ENCODE peak calls at places on chromosomes 1 and 21, in eight cellular contexts. One of them, this sample, is unnamed.

GRCh38 chr1:28516518-28516956 is 10.7 kb downstream of the RCC1 start:
- DNase-seq in GM13976: no peak
- DNase-seq in colonic mucosa: no peak
- DNase-seq in A549: no peak
- DNase-seq in HFF-Myc: no peak
- DNase-seq in AG09309: no peak
- DNase-seq in heart left ventricle: no peak
- DNase-seq in esophagus muscularis mucosa: no peak
- DNase-seq in this sample: no peak

GRCh38 chr21:45535341-45536081 is 6.7 kb downstream of the SLC19A1 start:
- DNase-seq in colonic mucosa: no peak
- DNase-seq in HFF-Myc: no peak
- DNase-seq in A549: no peak
- DNase-seq in heart left ventricle: peak; percentile 41
- DNase-seq in esophagus muscularis mucosa: no peak
- DNase-seq in AG09309: no peak
- DNase-seq in GM13976: no peak
- DNase-seq in this sample: no peak

GRCh38 chr21:46622226-46622625 is 13.2 kb upstream of the PRMT2 start:
- DNase-seq in A549: no peak
- DNase-seq in HFF-Myc: no peak
- DNase-seq in GM13976: no peak
- DNase-seq in heart left ventricle: peak; percentile 62
- DNase-seq in colonic mucosa: no peak
- DNase-seq in AG09309: no peak
- DNase-seq in esophagus muscularis mucosa: no peak
- DNase-seq in this sample: no peak

GRCh38 chr1:30284728-30285460 is 438.5 kb downstream of the MATN1 start:
- DNase-seq in A549: no peak
- DNase-seq in HFF-Myc: no peak
- DNase-seq in esophagus muscularis mucosa: peak; percentile 26
- DNase-seq in heart left ventricle: no peak
- DNase-seq in GM13976: no peak
- DNase-seq in AG09309: no peak
- DNase-seq in colonic mucosa: peak; percentile 7
- DNase-seq in this sample: no peak

GRCh38 chr1:113976609-113977278 is 2.5 kb upstream of the OLFML3 start:
- DNase-seq in heart left ventricle: peak; percentile 52
- DNase-seq in GM13976: no peak
- DNase-seq in AG09309: no peak
- DNase-seq in colonic mucosa: no peak
- DNase-seq in HFF-Myc: no peak
- DNase-seq in A549: peak; percentile 12
- DNase-seq in esophagus muscularis mucosa: no peak
- DNase-seq in this sample: no peak

GRCh38 chr1:204017032-204017431 is 55.9 kb upstream of the SOX13 start:
- DNase-seq in A549: no peak
- DNase-seq in AG09309: no peak
- DNase-seq in esophagus muscularis mucosa: no peak
- DNase-seq in heart left ventricle: no peak
- DNase-seq in HFF-Myc: no peak
- DNase-seq in GM13976: no peak
- DNase-seq in colonic mucosa: no peak
- DNase-seq in this sample: no peak

GRCh38 chr1:14733053-14733778 is 134.7 kb downstream of the KAZN start:
- DNase-seq in GM13976: peak; percentile 46
- DNase-seq in A549: no peak
- DNase-seq in esophagus muscularis mucosa: no peak
- DNase-seq in HFF-Myc: no peak
- DNase-seq in colonic mucosa: no peak
- DNase-seq in heart left ventricle: no peak
- DNase-seq in AG09309: peak; percentile 5
- DNase-seq in this sample: peak; percentile 48

GRCh38 chr1:57711326-57711725 is 287.5 kb upstream of the DAB1 start:
- DNase-seq in HFF-Myc: no peak
- DNase-seq in esophagus muscularis mucosa: no peak
- DNase-seq in colonic mucosa: no peak
- DNase-seq in AG09309: no peak
- DNase-seq in A549: no peak
- DNase-seq in heart left ventricle: no peak
- DNase-seq in GM13976: no peak
- DNase-seq in this sample: no peak

GRCh38 chr21:42784896-42785451 is 94.4 kb downstream of the WDR4 start:
- DNase-seq in HFF-Myc: no peak
- DNase-seq in esophagus muscularis mucosa: no peak
- DNase-seq in colonic mucosa: no peak
- DNase-seq in A549: no peak
- DNase-seq in AG09309: no peak
- DNase-seq in heart left ventricle: no peak
- DNase-seq in GM13976: peak; percentile 34
- DNase-seq in this sample: no peak

GRCh38 chr21:34974162-34974981 is 74.7 kb downstream of the RUNX1 start:
- DNase-seq in GM13976: peak; percentile 47
- DNase-seq in AG09309: no peak
- DNase-seq in colonic mucosa: no peak
- DNase-seq in esophagus muscularis mucosa: no peak
- DNase-seq in HFF-Myc: no peak
- DNase-seq in A549: no peak
- DNase-seq in heart left ventricle: no peak
- DNase-seq in this sample: peak; percentile 65

GRCh38 chr1:1614954-1615255 is 395 bp upstream of the MIB2 start:
- DNase-seq in AG09309: no peak
- DNase-seq in HFF-Myc: no peak
- DNase-seq in colonic mucosa: no peak
- DNase-seq in GM13976: no peak
- DNase-seq in heart left ventricle: no peak
- DNase-seq in esophagus muscularis mucosa: no peak
- DNase-seq in A549: no peak
- DNase-seq in this sample: no peak
- TF ChIP-seq CTCF in AG09309: no peak
- TF ChIP-seq CTCF in HFF-Myc: no peak
- TF ChIP-seq CTCF in colonic mucosa: no peak
- TF ChIP-seq CTCF in GM13976: no peak
- TF ChIP-seq CTCF in heart left ventricle: no peak
- TF ChIP-seq CTCF in esophagus muscularis mucosa: no peak
- TF ChIP-seq CTCF in A549: no peak
- TF ChIP-seq CTCF in this sample: no peak

GRCh38 chr1:48371598-48371997 is 100.4 kb downstream of the SPATA6 start:
- DNase-seq in heart left ventricle: no peak
- DNase-seq in colonic mucosa: no peak
- DNase-seq in esophagus muscularis mucosa: no peak
- DNase-seq in HFF-Myc: no peak
- DNase-seq in AG09309: no peak
- DNase-seq in A549: no peak
- DNase-seq in GM13976: no peak
- DNase-seq in this sample: no peak
- TF ChIP-seq CTCF in heart left ventricle: no peak
- TF ChIP-seq CTCF in colonic mucosa: no peak
- TF ChIP-seq CTCF in esophagus muscularis mucosa: no peak
- TF ChIP-seq CTCF in HFF-Myc: no peak
- TF ChIP-seq CTCF in AG09309: no peak
- TF ChIP-seq CTCF in A549: no peak
- TF ChIP-seq CTCF in GM13976: no peak
- TF ChIP-seq CTCF in this sample: no peak

DNA sequence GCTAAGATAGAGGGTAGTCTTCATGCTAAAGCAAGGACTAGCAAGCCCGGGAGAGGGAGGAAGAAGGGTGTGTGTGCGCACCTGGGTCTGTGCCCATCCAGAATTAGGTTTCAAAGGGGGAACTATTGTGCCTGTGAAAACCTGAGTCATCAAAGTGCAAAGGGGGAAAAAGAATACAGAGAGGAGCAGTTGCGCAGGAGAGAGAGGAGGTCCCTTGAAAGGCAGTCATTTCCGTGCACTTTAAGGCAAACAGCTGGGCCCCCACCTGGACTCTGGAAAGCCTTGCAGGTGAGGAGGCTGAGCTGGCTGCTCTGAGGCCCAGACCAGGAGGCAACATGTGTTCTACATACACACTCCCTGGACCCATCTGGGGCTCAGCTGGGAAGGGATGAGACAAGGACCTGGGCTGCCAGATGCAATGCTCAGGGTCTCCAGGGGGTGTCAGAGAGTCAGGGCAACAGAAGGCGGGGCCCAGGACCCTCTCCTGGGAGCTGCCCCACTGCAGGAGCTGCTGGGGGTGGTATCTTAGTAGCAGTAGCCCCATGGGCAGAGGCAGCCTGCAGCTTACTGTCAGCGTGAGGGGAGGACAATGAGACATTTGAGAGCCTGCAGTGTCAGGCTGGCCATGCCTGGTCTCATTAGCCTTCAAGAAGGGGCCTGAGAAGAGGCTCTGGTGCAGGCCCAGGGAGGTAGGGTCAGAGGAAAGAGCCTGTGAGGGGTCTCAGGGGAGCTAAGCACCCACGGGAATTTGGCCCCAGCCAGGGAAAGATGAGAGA is 14.3 kb downstream of the PROK1 start:
- DNase-seq in esophagus muscularis mucosa: no peak
- DNase-seq in A549: no peak
- DNase-seq in colonic mucosa: no peak
- DNase-seq in AG09309: no peak
- DNase-seq in heart left ventricle: no peak
- DNase-seq in GM13976: no peak
- DNase-seq in HFF-Myc: no peak
- DNase-seq in this sample: no peak
- TF ChIP-seq CTCF in esophagus muscularis mucosa: no peak
- TF ChIP-seq CTCF in A549: no peak
- TF ChIP-seq CTCF in colonic mucosa: no peak
- TF ChIP-seq CTCF in AG09309: no peak
- TF ChIP-seq CTCF in heart left ventricle: no peak
- TF ChIP-seq CTCF in GM13976: no peak
- TF ChIP-seq CTCF in HFF-Myc: no peak
- TF ChIP-seq CTCF in this sample: no peak

GRCh38 chr1:220685879-220686278 is 4.3 kb upstream of the C1orf115 start:
- DNase-seq in A549: peak; percentile 40
- DNase-seq in HFF-Myc: no peak
- DNase-seq in AG09309: no peak
- DNase-seq in colonic mucosa: no peak
- DNase-seq in heart left ventricle: no peak
- DNase-seq in esophagus muscularis mucosa: no peak
- DNase-seq in GM13976: no peak
- DNase-seq in this sample: no peak

GRCh38 chr1:220690140-220691038 is at the start of gene C1orf115:
- DNase-seq in esophagus muscularis mucosa: peak; percentile 93
- DNase-seq in HFF-Myc: peak; percentile 14
- DNase-seq in colonic mucosa: peak; percentile 88
- DNase-seq in GM13976: peak; percentile 91
- DNase-seq in heart left ventricle: peak; percentile 77
- DNase-seq in A549: peak; percentile 89
- DNase-seq in AG09309: no peak
- DNase-seq in this sample: peak; percentile 88

GRCh38 chr1:220684890-220685289 is 5.3 kb upstream of the C1orf115 start:
- DNase-seq in colonic mucosa: no peak
- DNase-seq in A549: no peak
- DNase-seq in heart left ventricle: no peak
- DNase-seq in AG09309: no peak
- DNase-seq in esophagus muscularis mucosa: no peak
- DNase-seq in GM13976: no peak
- DNase-seq in HFF-Myc: no peak
- DNase-seq in this sample: no peak

GRCh38 chr1:220689696-220690095 is 467 bp upstream of the C1orf115 start:
- DNase-seq in A549: no peak
- DNase-seq in HFF-Myc: no peak
- DNase-seq in colonic mucosa: no peak
- DNase-seq in GM13976: no peak
- DNase-seq in AG09309: no peak
- DNase-seq in esophagus muscularis mucosa: no peak
- DNase-seq in heart left ventricle: no peak
- DNase-seq in this sample: no peak

DNA sequence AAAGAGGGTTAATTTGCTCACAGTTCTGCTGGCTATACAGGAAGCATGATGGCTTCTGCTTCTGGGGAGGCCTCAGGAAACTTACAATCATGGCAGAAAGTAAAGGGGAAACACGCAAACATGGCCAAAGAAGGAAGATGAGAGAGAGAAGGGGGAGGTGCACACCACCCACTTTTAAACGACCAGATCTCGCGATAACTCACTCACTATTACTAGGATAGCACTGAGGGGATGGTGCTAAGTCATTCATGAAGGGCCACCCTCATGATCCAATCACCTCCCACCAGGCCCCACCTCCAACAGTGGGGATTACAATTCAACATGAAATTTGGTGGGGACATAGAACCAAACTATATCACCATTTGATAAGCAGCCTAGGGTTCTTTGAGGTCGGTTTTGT is 2.4 kb upstream of the C1orf115 start:
- DNase-seq in AG09309: no peak
- DNase-seq in A549: no peak
- DNase-seq in colonic mucosa: no peak
- DNase-seq in heart left ventricle: no peak
- DNase-seq in GM13976: no peak
- DNase-seq in HFF-Myc: no peak
- DNase-seq in esophagus muscularis mucosa: no peak
- DNase-seq in this sample: no peak
- TF ChIP-seq CTCF in AG09309: no peak
- TF ChIP-seq CTCF in A549: no peak
- TF ChIP-seq CTCF in colonic mucosa: no peak
- TF ChIP-seq CTCF in heart left ventricle: no peak
- TF ChIP-seq CTCF in GM13976: no peak
- TF ChIP-seq CTCF in HFF-Myc: no peak
- TF ChIP-seq CTCF in esophagus muscularis mucosa: no peak
- TF ChIP-seq CTCF in this sample: no peak

DNA sequence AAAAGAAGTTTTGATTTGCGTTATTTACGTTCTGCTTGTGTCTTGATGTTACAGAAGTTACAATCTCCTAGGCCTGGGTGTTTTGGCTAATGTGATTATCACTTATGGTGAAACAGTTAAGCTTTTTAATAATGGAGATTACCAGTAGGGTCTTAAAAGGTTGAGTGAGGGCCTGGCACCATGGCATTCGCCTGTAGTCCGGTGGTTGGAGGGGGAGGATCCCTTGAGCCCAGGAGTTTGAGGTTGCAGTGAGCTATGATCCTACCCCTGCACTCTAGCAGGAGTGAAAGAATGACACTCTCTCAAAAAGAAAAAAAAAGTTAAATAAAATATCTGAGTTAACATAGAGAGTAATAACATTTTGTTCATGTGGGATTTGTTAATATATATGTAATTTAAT is 8.8 kb upstream of the SPEN start:
- DNase-seq in A549: no peak
- DNase-seq in HFF-Myc: no peak
- DNase-seq in esophagus muscularis mucosa: no peak
- DNase-seq in colonic mucosa: no peak
- DNase-seq in heart left ventricle: no peak
- DNase-seq in AG09309: no peak
- DNase-seq in GM13976: no peak
- DNase-seq in this sample: no peak
- TF ChIP-seq CTCF in A549: no peak
- TF ChIP-seq CTCF in HFF-Myc: no peak
- TF ChIP-seq CTCF in esophagus muscularis mucosa: no peak
- TF ChIP-seq CTCF in colonic mucosa: no peak
- TF ChIP-seq CTCF in heart left ventricle: no peak
- TF ChIP-seq CTCF in AG09309: no peak
- TF ChIP-seq CTCF in GM13976: no peak
- TF ChIP-seq CTCF in this sample: no peak